ENCODE peak calls at places on chromosomes 11 and 22, in eight cellular contexts. I is body of pancreas, B is tibial nerve, K is transverse colon, X is ovary, U is heart left ventricle, N is esophagus squamous epithelium, S is A549. A is an unnamed sample.

GRCh38 chr11:111938687-111939160 is 1.6 kb downstream of the DIXDC1 start:
- DNase-seq in I (no peak), B (no peak), K (no peak), X (no peak), U (no peak), N (no peak), S (no peak), A (no peak)

GRCh38 chr11:111733009-111733408 is 33.2 kb downstream of the PPP2R1B start:
- DNase-seq in I (no peak), B (no peak), K (no peak), X (peak; percentile 68), U (peak; percentile 52), N (no peak), S (no peak), A (peak; percentile 84)

GRCh38 chr11:79461144-79461543 is 20.3 kb upstream of the TENM4 start:
- DNase-seq in I (no peak), B (no peak), K (no peak), X (no peak), U (peak; percentile 25), N (no peak), S (no peak), A (no peak)

GRCh38 chr22:50000587-50001387 is 11.8 kb downstream of the IL17REL start:
- DNase-seq in I (no peak), B (no peak), K (no peak), X (peak; percentile 29), U (peak; percentile 15), N (no peak), S (no peak), A (no peak)

GRCh38 chr11:46356911-46357482 is 9.7 kb downstream of the DGKZ start:
- DNase-seq in I (no peak), B (no peak), K (no peak), X (no peak), U (no peak), N (no peak), S (no peak), A (no peak)

GRCh38 chr11:94794287-94795168 is 26.4 kb downstream of the AMOTL1 start:
- DNase-seq in I (peak; percentile 77), B (no peak), K (no peak), X (peak; percentile 73), U (peak; percentile 71), N (no peak), S (peak; percentile 19), A (peak; percentile 74)

GRCh38 chr11:19828382-19829108 is 115.9 kb downstream of the NAV2 start:
- DNase-seq in I (no peak), B (no peak), K (no peak), X (no peak), U (no peak), N (no peak), S (no peak), A (no peak)

GRCh38 chr11:117885777-117886176 is 9.3 kb upstream of the FXYD6 start:
- DNase-seq in I (no peak), B (no peak), K (peak; percentile 49), X (peak; percentile 97), U (peak; percentile 83), N (no peak), S (no peak), A (peak; percentile 94)

GRCh38 chr11:77851513-77851912 is 30.6 kb downstream of the AAMDC start:
- DNase-seq in I (no peak), B (no peak), K (no peak), X (no peak), U (no peak), N (no peak), S (no peak), A (no peak)

GRCh38 chr11:1778141-1778911 is 14.6 kb upstream of the CTSD start:
- DNase-seq in I (no peak), B (no peak), K (no peak), X (no peak), U (no peak), N (no peak), S (no peak), A (peak; percentile 61)
- H3K27ac ChIP-seq in I (no peak overlapping the region), B (no peak overlapping the region), K (no peak overlapping the region), X (no peak overlapping the region), U (no peak overlapping the region), N (peak overlapping the region; percentile 21), S (peak overlapping the region; percentile 19), A (no peak overlapping the region)

DNA sequence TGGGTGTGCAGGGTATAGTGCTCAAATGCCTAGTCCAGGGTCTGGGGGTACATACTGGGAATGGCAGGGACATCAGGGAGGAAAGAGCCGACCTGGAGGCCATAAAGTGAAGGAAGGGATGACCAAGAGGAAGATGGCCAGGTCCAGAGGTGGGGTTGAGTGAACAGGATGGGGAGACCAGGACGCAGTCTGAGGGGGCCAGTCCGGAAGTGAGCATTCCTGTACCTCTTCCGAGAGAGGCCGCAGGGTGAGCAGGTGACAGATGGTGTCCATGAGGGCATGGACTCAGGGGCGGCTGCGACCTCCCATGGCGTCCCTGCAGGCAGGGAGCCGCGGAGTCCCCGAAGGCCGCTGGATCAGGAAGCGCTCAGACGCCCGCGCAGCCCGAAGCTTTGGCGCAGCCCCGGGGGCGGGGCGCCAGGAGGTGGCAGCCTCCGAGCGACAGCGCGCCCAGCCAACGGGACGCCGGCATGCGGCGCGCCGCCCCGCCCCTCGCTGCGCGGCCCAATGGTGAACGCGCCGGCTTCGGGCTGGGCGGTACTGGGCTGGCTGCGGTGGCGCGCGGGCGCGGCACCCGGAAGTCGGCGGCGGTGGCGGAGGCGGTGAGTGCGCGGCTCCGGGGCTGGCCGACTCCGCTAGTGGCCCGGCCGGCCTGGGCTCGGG is at the start of gene TANGO2:
- DNase-seq in I (peak; percentile 95), B (peak; percentile 86), K (peak; percentile 95), X (peak; percentile 96), U (peak; percentile 95), N (no peak), S (peak; percentile 83), A (peak; percentile 94)
- TF ChIP-seq POLR2A in I (peak; percentile 81), B (peak; percentile 83), K (peak; percentile 75), X (peak; percentile 57), U (peak; percentile 99), N (peak; percentile 88), S (peak; percentile 52), A (peak; percentile 16)

GRCh38 chr11:30586251-30587144 is at the start of gene MPPED2:
- DNase-seq in I (peak; percentile 39), B (no peak), K (peak; percentile 25), X (peak; percentile 33), U (peak; percentile 53), N (no peak), S (peak; percentile 25), A (peak; percentile 77)

GRCh38 chr11:30583505-30584280 is 2.5 kb downstream of the MPPED2 start:
- DNase-seq in I (peak; percentile 13), B (no peak), K (peak; percentile 9), X (peak; percentile 36), U (peak; percentile 19), N (no peak), S (no peak), A (peak; percentile 70)

GRCh38 chr11:30581646-30582045 is 4.5 kb downstream of the MPPED2 start:
- DNase-seq in I (no peak), B (no peak), K (no peak), X (no peak), U (no peak), N (no peak), S (no peak), A (no peak)

GRCh38 chr11:30585892-30586250 is 282 bp downstream of the MPPED2 start:
- DNase-seq in I (peak; percentile 23), B (no peak), K (peak; percentile 9), X (peak; percentile 38), U (peak; percentile 44), N (no peak), S (no peak), A (peak; percentile 68)

GRCh38 chr11:30585067-30585891 is 874 bp downstream of the MPPED2 start:
- DNase-seq in I (peak; percentile 43), B (no peak), K (no peak), X (peak; percentile 32), U (peak; percentile 43), N (no peak), S (no peak), A (peak; percentile 74)
- H3K4me3 ChIP-seq in I (peak overlapping the region; percentile 69), B (peak overlapping the region; percentile 74), K (peak overlapping the region; percentile 48), X (peak overlapping the region; percentile 46), U (peak overlapping the region; percentile 95), N (peak overlapping the region; percentile 78), S (peak overlapping the region; percentile 84), A (peak overlapping the region; percentile 52)

GRCh38 chr11:122114976-122115375 is 1.0 kb downstream of the BLID start:
- DNase-seq in I (no peak), B (no peak), K (no peak), X (no peak), U (no peak), N (no peak), S (no peak), A (no peak)

GRCh38 chr11:122115520-122116343 is at the start of gene BLID:
- DNase-seq in I (peak; percentile 26), B (peak; percentile 42), K (peak; percentile 19), X (peak; percentile 48), U (no peak), N (no peak), S (peak; percentile 31), A (peak; percentile 70)

GRCh38 chr11:122120096-122120495 is 4.1 kb upstream of the BLID start:
- DNase-seq in I (no peak), B (no peak), K (no peak), X (no peak), U (no peak), N (no peak), S (no peak), A (no peak)

GRCh38 chr11:122113836-122114235 is 2.2 kb downstream of the BLID start:
- DNase-seq in I (no peak), B (no peak), K (no peak), X (no peak), U (no peak), N (no peak), S (no peak), A (no peak)

GRCh38 chr11:122116591-122116990 is 576 bp upstream of the BLID start:
- DNase-seq in I (no peak), B (no peak), K (no peak), X (no peak), U (no peak), N (no peak), S (no peak), A (no peak)
- H3K27ac ChIP-seq in I (no peak overlapping the region), B (no peak overlapping the region), K (no peak overlapping the region), X (no peak overlapping the region), U (no peak overlapping the region), N (no peak overlapping the region), S (no peak overlapping the region), A (no peak overlapping the region)

GRCh38 chr22:45932066-45932465 is 44.9 kb downstream of the WNT7B start:
- DNase-seq in I (no peak), B (no peak), K (no peak), X (no peak), U (no peak), N (no peak), S (no peak), A (no peak)
- TF ChIP-seq POLR2A in I (no peak), B (no peak), K (no peak), X (no peak), U (no peak), N (no peak), S (no peak), A (no peak)

A was measured in sigmoid colon.